ENCODE peak calls at places on chromosomes 13 and 19, in four cellular contexts. A is brain pericyte, T is GM03348, N is psoas muscle. U is an unnamed sample.

GRCh38 chr19:10555613-10555979 is 10.2 kb downstream of the KRI1 start:
- DNase-seq in N (no peak), A (no peak), T (no peak), U (no peak)

GRCh38 chr13:24662195-24663088 is 17.8 kb upstream of the ATP12A start:
- DNase-seq in N (no peak), A (no peak), T (no peak), U (no peak)

GRCh38 chr19:21022996-21023395 is 2.5 kb downstream of the ZNF430 start:
- DNase-seq in A (no peak), N (no peak), T (peak; percentile 10), U (peak; percentile 5)

GRCh38 chr13:40052954-40053353 is 397.5 kb downstream of the COG6 start:
- DNase-seq in N (no peak), A (no peak), T (no peak), U (no peak)

GRCh38 chr19:7397687-7398086 is 49.0 kb downstream of the ARHGEF18 start:
- DNase-seq in N (no peak), A (peak; percentile 32), T (no peak), U (peak; percentile 32)

GRCh38 chr19:15297416-15298224 is 34.7 kb downstream of the BRD4 start:
- DNase-seq in A (no peak), T (no peak), N (no peak), U (no peak)

GRCh38 chr19:940591-941291 is 14.9 kb downstream of the ARID3A start:
- DNase-seq in N (peak; percentile 83), A (peak; percentile 70), T (no peak), U (peak; percentile 81)

GRCh38 chr13:112510987-112511715 is 76.8 kb downstream of the TUBGCP3 start:
- DNase-seq in A (no peak), N (no peak), T (no peak), U (no peak)

GRCh38 chr13:28585557-28585956 is 73.4 kb upstream of the POMP start:
- DNase-seq in N (no peak), A (no peak), T (no peak), U (no peak)

GRCh38 chr13:23668557-23668956 is 98.3 kb downstream of the TNFRSF19 start:
- DNase-seq in N (no peak), A (no peak), T (peak; percentile 61), U (peak; percentile 78)

GRCh38 chr13:45297456-45298205 is 43.4 kb downstream of the TPT1 start:
- DNase-seq in T (no peak), A (no peak), N (no peak), U (no peak)

GRCh38 chr13:66518068-66518467 is 712.1 kb downstream of the PCDH9 start:
- DNase-seq in N (no peak), A (no peak), T (no peak), U (no peak)

GRCh38 chr13:105611424-105611823 is 924.0 kb downstream of the EFNB2 start:
- DNase-seq in T (no peak), A (no peak), N (no peak), U (peak; percentile 44)

GRCh38 chr19:34274284-34274826 is 20.0 kb downstream of the GARRE1 start:
- DNase-seq in N (no peak), A (no peak), T (no peak), U (peak; percentile 24)

GRCh38 chr13:35139591-35139990 is 197.5 kb downstream of the NBEA start:
- DNase-seq in N (no peak), T (no peak), A (peak; percentile 40), U (no peak)

GRCh38 chr19:45153339-45154063 is 7.3 kb downstream of the NKPD1 start:
- DNase-seq in N (peak; percentile 70), A (no peak), T (peak; percentile 77), U (peak; percentile 78)

GRCh38 chr13:114106991-114107685 is 25.3 kb downstream of the RASA3 start:
- DNase-seq in T (no peak), A (no peak), N (peak; percentile 34), U (no peak)

GRCh38 chr19:41848666-41849065 is 3.8 kb downstream of the DMRTC2 start:
- DNase-seq in A (no peak), T (no peak), N (no peak), U (no peak)

GRCh38 chr13:89783221-89783755 is 1564.2 kb upstream of the MIR17HG start:
- DNase-seq in N (no peak), T (no peak), A (no peak), U (no peak)

GRCh38 chr13:34256236-34256635 is 438.3 kb downstream of the RFC3 start:
- DNase-seq in A (no peak), T (no peak), N (no peak), U (no peak)

GRCh38 chr19:12521996-12522395 is 29.3 kb downstream of the ZNF564 start:
- DNase-seq in A (no peak), T (no peak), N (no peak), U (no peak)

GRCh38 chr13:100315522-100315921 is 226.6 kb downstream of the PCCA start:
- DNase-seq in A (no peak), T (no peak), N (no peak), U (no peak)

GRCh38 chr13:100528820-100529219 is 59.8 kb downstream of the GGACT start:
- DNase-seq in T (no peak), N (no peak), A (no peak), U (no peak)

GRCh38 chr13:64414381-64414780 is 2815.8 kb downstream of the PCDH9 start:
- DNase-seq in A (no peak), T (no peak), N (no peak), U (no peak)

GRCh38 chr13:69980799-69981198 is 126.8 kb upstream of the ATXN8OS start:
- DNase-seq in N (no peak), T (no peak), A (no peak), U (no peak)

GRCh38 chr19:7545904-7546303 is 10.4 kb downstream of the PNPLA6 start:
- DNase-seq in T (no peak), N (no peak), A (no peak), U (no peak)

GRCh38 chr19:38306236-38306635 is 2.2 kb downstream of the C19orf33 start:
- DNase-seq in T (no peak), A (no peak), N (no peak), U (no peak)

GRCh38 chr19:48698046-48698445 is 2.3 kb downstream of the FUT2 start:
- DNase-seq in N (no peak), A (no peak), T (peak; percentile 71), U (peak; percentile 73)

GRCh38 chr13:25588336-25589060 is 216.7 kb downstream of the ATP8A2 start:
- DNase-seq in A (no peak), N (no peak), T (no peak), U (no peak)

U was measured in AG20443.